ENCODE peak calls at places on chromosomes 5 and 9, in six cellular contexts. A is GM10248, J is left ventricle myocardium inferior, X is GM20000, Q is BJ, Y is T-cell. M is an unnamed sample.

GRCh38 chr5:132446621-132447020 is 44.0 kb downstream of the IRF1 start:
- DNase-seq in A (no peak), J (peak), X (no peak), Q (no peak), Y (no peak), M (no peak)

GRCh38 chr5:16812911-16813310 is 123.2 kb downstream of the MYO10 start:
- DNase-seq in A (no peak), J (no peak), X (no peak), Q (no peak), Y (no peak), M (no peak)

GRCh38 chr5:74233571-74233970 is 407.0 kb downstream of the ENC1 start:
- DNase-seq in A (no peak), J (no peak), X (no peak), Q (peak), Y (no peak), M (no peak)

GRCh38 chr9:121887553-121888437 is 205.3 kb downstream of the TTLL11 start:
- DNase-seq in A (no peak), J (no peak), X (no peak), Q (no peak), Y (no peak), M (no peak)

GRCh38 chr9:134635431-134636141 is 6.0 kb upstream of the COL5A1 start:
- DNase-seq in A (no peak), J (peak), X (no peak), Q (no peak), Y (no peak), M (no peak)

GRCh38 chr5:10896016-10896415 is 135.0 kb upstream of the DAP start:
- DNase-seq in A (no peak), J (no peak), X (no peak), Q (no peak), Y (no peak), M (no peak)

GRCh38 chr9:96875460-96876142 is 21.3 kb upstream of the ZNF782 start:
- DNase-seq in A (peak), J (peak), X (peak), Q (no peak), Y (peak), M (peak)

GRCh38 chr9:104879555-104880318 is 48.2 kb downstream of the ABCA1 start:
- DNase-seq in A (no peak), J (no peak), X (no peak), Q (no peak), Y (no peak), M (no peak)

GRCh38 chr5:142722146-142722545 is 36.3 kb upstream of the FGF1 start:
- DNase-seq in A (no peak), J (no peak), X (no peak), Q (no peak), Y (no peak), M (no peak)

GRCh38 chr9:38284039-38284767 is 108.3 kb upstream of the ALDH1B1 start:
- DNase-seq in A (no peak), J (no peak), X (no peak), Q (no peak), Y (no peak), M (no peak)

GRCh38 chr5:34682926-34683623 is 26.9 kb downstream of the RAI14 start:
- DNase-seq in A (no peak), J (no peak), X (no peak), Q (no peak), Y (no peak), M (no peak)

GRCh38 chr5:178318893-178319292 is 86.3 kb upstream of the PHYKPL start:
- DNase-seq in A (no peak), J (no peak), X (no peak), Q (no peak), Y (no peak), M (no peak)

GRCh38 chr9:13140843-13141592 is 138.5 kb downstream of the MPDZ start:
- DNase-seq in A (no peak), J (no peak), X (no peak), Q (no peak), Y (no peak), M (no peak)